ENCODE peak calls at places on chromosomes 11 and 22, in eight cellular contexts. D is tibial artery; C is AG20443; Z is A172; V is natural killer cell treated with Interleukin-12 subunit alpha and Interleukin-12 subunit beta and Interleukin-15 and Interleukin-18, amount 100 ng/mL, for 72 hours; I is NCI-H1417; R is COR-L47; O is colonic mucosa. Y is an unnamed sample.

GRCh38 chr11:128868851-128869671 is 2.0 kb upstream of the KCNJ1 start:
- DNase-seq in C (no peak), V (no peak), R (no peak), O (no peak), I (no peak), Z (no peak), D (no peak), Y (no peak)

GRCh38 chr11:122755409-122755808 is 82.9 kb upstream of the CRTAM start:
- DNase-seq in D (no peak), R (no peak), O (no peak), C (no peak), I (peak; percentile 31), Z (no peak), V (no peak), Y (no peak)

GRCh38 chr11:44781697-44782096 is 54.9 kb downstream of the TSPAN18 start:
- DNase-seq in C (no peak), D (no peak), O (no peak), I (no peak), Z (no peak), V (no peak), R (no peak), Y (no peak)

GRCh38 chr22:19730662-19731360 is 7.5 kb downstream of the GP1BB start:
- DNase-seq in O (peak; percentile 84), I (peak; percentile 45), Z (peak; percentile 56), V (peak; percentile 81), D (peak; percentile 72), C (peak; percentile 94), R (peak; percentile 69), Y (peak; percentile 90)

GRCh38 chr11:119713361-119714040 is 15.5 kb downstream of the NECTIN1 start:
- DNase-seq in C (no peak), D (no peak), V (no peak), I (no peak), R (no peak), Z (no peak), O (no peak), Y (no peak)

GRCh38 chr11:118618991-118619375 is 11.6 kb downstream of the PHLDB1 start:
- DNase-seq in Z (peak; percentile 89), V (no peak), O (no peak), C (peak; percentile 83), D (peak; percentile 79), R (no peak), I (no peak), Y (no peak)

GRCh38 chr11:72924568-72925190 is 110.5 kb downstream of the ATG16L2 start:
- DNase-seq in C (peak; percentile 63), Z (peak; percentile 19), R (peak; percentile 19), V (no peak), O (no peak), D (no peak), I (no peak), Y (no peak)

GRCh38 chr11:112321521-112322172 is 61.0 kb upstream of the PLET1 start:
- DNase-seq in R (peak; percentile 94), V (no peak), C (peak; percentile 47), Z (peak; percentile 91), I (peak; percentile 47), O (peak; percentile 82), D (no peak), Y (no peak)